ENCODE peak calls at places on chromosomes 11 and 22, in six cellular contexts. P, E, L, I, F and G are unnamed samples. For H3K27me3, the result is how much of the 10 kb centered on the place peaks cover.

GRCh38 chr22:45572444-45572843 is 69.8 kb downstream of the FBLN1 start:
- DNase-seq in P (no peak), E (no peak), L (no peak), I (no peak), F (no peak), G (no peak)

GRCh38 chr11:16605440-16605970 is 132.9 kb upstream of the C11orf58 start:
- DNase-seq in P (no peak), E (no peak), L (peak), I (no peak), F (peak), G (no peak)

GRCh38 chr22:22400099-22400498 is 108.4 kb downstream of the ZNF280B start:
- DNase-seq in P (no peak), E (no peak), L (no peak), I (no peak), F (no peak), G (no peak)

GRCh38 chr11:17263803-17264202 is 12.7 kb upstream of the NUCB2 start:
- DNase-seq in P (no peak), E (no peak), L (no peak), I (no peak), F (no peak), G (no peak)

GRCh38 chr11:122656631-122657101 is 1.1 kb downstream of the UBASH3B start:
- DNase-seq in P (peak), E (no peak), L (peak), I (peak), F (no peak), G (no peak)

GRCh38 chr22:22460060-22460459 is 48.5 kb downstream of the ZNF280B start:
- DNase-seq in P (no peak), E (no peak), L (no peak), I (no peak), F (no peak), G (no peak)

GRCh38 chr11:7796842-7797241 is at the start of gene OR5P2:
- DNase-seq in P (no peak), E (no peak), L (no peak), I (no peak), F (no peak), G (no peak)

GRCh38 chr11:78916759-78917158 is 342.1 kb upstream of the NARS2 start:
- DNase-seq in P (no peak), E (no peak), L (no peak), I (no peak), F (no peak), G (no peak)

GRCh38 chr11:126465573-126466287 is 110.2 kb downstream of the ST3GAL4 start:
- DNase-seq in P (peak), E (no peak), L (no peak), I (no peak), F (no peak), G (no peak)

GRCh38 chr11:76443254-76443935 is 1.4 kb upstream of the EMSY start:
- DNase-seq in P (no peak), E (no peak), L (no peak), I (no peak), F (peak), G (no peak)

GRCh38 chr11:4713241-4713640 is 8.7 kb downstream of the MMP26 start:
- DNase-seq in P (no peak), E (no peak), L (no peak), I (no peak), F (no peak), G (no peak)

GRCh38 chr11:123640677-123641494 is 13.5 kb downstream of the SCN3B start:
- DNase-seq in P (no peak), E (no peak), L (peak), I (peak), F (peak), G (no peak)

GRCh38 chr11:106156290-106156937 is 79.0 kb downstream of the AASDHPPT start:
- DNase-seq in P (no peak), E (no peak), L (peak), I (no peak), F (peak), G (peak)

GRCh38 chr22:39991164-39991860 is 3.4 kb upstream of the FAM83F start:
- DNase-seq in P (no peak), E (no peak), L (no peak), I (no peak), F (no peak), G (no peak)

GRCh38 chr22:39294571-39295468 is 24.6 kb downstream of the RPL3 start:
- DNase-seq in P (no peak), E (no peak), L (no peak), I (no peak), F (no peak), G (no peak)

GRCh38 chr11:113189909-113190667 is 124.3 kb upstream of the TTC12 start:
- DNase-seq in P (no peak), E (peak), L (no peak), I (no peak), F (peak), G (no peak)

GRCh38 chr11:12900496-12900895 is 108.6 kb upstream of the RASSF10 start:
- DNase-seq in P (no peak), E (no peak), L (no peak), I (no peak), F (peak), G (peak)

GRCh38 chr11:107704432-107704831 is 7.4 kb downstream of the SLN start:
- DNase-seq in P (no peak), E (no peak), L (no peak), I (no peak), F (no peak), G (peak)

DNA sequence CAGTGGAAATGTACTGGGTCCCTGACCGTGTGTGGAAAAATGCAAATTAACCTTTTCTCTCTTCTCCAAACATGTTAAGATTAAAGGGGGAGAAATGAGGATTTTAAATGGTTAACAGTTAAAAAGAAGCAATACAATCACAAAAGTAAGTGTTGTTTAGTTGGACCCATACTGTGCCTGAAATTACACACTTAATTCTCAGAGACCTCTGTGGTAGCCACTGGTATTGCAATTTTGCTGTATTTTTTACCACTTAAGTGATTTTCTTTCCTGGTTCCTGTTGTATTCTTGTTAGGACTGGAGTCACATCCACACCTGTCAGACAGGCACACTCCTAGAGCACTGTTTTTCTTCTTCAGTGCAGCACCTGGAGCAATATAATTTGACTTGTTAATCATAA is 179.6 kb upstream of the PDGFD start:
- DNase-seq in P (no peak), E (no peak), L (no peak), I (no peak), F (peak), G (no peak)
- TF ChIP-seq CTCF in P (no peak), E (no peak), L (no peak), I (no peak), F (peak), G (peak)

GRCh38 chr22:37803195-37803635 is 4.5 kb upstream of the GCAT start:
- DNase-seq in P (no peak), E (no peak), L (no peak), I (no peak), F (no peak), G (no peak)
- H3K27me3 ChIP-seq in P (under half), E (under half), L (under half), I (under half), F (under half), G (under half)

DNA sequence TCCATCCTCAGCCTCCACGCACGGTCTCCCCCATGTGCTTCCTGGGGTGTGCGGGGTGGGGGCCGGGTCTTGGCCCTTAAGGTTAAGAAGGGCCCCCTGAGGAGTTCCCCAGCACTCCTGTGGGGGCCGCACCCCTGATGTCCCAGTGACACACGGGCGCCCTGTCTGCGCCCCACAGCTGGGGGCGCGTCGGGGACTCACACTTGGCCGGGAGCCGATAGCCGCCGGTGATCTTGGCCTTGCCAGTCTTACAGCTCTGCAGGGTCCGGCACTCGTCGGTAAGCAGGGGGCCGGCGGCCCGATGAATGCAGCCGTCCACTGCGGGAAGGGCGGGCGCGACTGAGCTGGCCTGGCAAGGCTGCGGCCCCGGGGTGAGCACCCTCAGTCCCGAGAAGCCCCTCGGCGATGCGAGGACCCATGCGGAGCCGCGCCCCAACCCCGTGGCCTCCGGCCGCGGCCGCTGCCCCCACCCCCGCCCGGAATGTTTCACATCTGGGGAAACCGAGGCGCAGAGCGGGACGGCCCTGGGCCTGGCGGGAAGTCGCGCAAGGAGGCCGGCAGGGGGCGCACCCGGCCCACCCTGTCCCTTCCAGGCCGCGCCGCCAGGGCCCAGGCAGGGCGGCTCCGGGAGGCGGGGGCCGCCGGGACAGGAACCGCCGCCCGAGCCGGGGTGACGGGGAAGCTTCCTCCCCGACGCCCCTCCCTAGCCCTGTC is 13.9 kb downstream of the OTUB1 start:
- DNase-seq in P (peak), E (peak), L (peak), I (peak), F (peak), G (no peak)
- TF ChIP-seq CTCF in P (peak), E (peak), L (peak), I (peak), F (peak), G (peak)

DNA sequence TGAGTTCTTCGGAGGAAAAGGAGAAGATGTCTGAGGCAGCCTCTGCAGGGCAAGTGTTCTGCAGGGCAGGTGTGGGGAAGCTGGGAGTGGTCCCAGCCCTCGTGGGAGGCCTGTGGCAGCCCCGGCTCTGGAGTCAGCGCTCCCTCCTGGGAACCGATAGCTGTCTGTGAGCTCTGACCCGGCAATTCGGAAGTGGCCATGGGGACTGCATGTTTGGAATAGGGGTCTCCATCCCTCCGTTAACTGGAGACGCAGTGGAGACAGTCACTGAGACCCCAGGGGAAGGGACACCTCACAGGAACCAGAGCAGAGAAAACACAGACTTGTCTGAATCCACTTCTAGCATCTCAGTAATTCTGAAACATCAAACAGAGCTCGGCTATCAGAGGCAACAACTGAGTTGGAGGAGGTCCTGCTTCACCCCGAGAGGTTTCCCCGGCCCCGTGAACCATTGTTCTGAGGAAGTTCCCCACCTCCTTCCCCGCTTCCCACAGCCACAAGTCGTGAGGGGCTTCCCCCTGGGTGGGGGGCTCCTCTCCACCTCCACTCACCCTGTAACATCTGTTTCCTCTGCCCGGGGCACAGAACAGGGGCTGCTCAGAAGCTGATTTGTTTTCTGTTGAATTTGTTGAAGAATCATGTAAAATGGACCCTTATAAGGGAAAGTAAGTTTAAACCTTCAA is 99.7 kb downstream of the BRD1 start:
- DNase-seq in P (no peak), E (no peak), L (no peak), I (no peak), F (no peak), G (no peak)
- H3K27me3 ChIP-seq in P (under half), E (under half), L (under half), I (under half), F (half or more), G (under half)

GRCh38 chr22:44439356-44440223 is 58.4 kb downstream of the RTL6 start:
- DNase-seq in P (no peak), E (no peak), L (no peak), I (no peak), F (no peak), G (no peak)

GRCh38 chr22:44438481-44439131 is 59.4 kb downstream of the RTL6 start:
- DNase-seq in P (no peak), E (no peak), L (no peak), I (no peak), F (no peak), G (no peak)

GRCh38 chr22:44436656-44437492 is 61.2 kb downstream of the RTL6 start:
- DNase-seq in P (no peak), E (no peak), L (no peak), I (no peak), F (no peak), G (no peak)

GRCh38 chr22:44437493-44438015 is 60.5 kb downstream of the RTL6 start:
- DNase-seq in P (no peak), E (no peak), L (no peak), I (no peak), F (peak), G (no peak)

DNA sequence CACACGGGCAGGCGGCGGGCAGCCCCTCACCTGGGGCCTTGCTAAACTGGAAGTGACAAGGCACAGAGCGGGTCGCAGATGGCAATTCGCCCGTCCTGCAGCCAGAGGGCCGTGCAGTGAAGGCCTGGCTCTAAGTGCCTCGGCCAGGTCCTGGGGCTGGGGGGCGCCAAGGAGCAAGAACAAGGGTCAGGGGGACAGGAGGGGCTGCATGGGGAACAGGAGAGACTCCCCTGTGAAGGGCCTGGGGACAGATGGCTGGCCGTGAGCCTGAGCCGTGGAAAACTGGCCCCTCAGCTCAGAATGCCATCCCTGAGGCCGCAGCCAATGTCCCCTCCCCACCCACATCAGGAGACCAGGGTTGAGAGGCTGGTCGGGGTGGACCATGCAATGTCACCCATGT is 60.0 kb downstream of the RTL6 start:
- DNase-seq in P (no peak), E (no peak), L (no peak), I (no peak), F (no peak), G (no peak)
- TF ChIP-seq CTCF in P (no peak), E (no peak), L (no peak), I (no peak), F (no peak), G (no peak)

DNA sequence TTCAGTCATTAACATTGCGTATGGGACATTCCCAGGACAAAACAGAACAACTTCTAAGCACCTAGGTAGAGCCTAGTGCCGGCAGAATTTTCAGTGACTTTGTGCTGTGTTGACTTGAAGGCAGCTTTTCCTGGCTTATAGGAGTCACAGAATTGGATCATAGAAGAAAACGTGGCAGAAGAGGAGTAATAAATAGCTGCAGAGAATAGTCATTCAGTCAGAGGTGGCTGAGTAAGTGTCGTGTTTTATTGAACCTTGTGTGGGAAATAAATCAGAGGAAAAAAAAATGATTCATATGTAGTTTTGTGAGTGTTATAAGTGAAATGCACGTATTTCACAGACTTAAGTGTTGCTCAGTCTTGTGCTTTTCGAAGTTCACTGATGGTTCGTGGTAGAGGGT is 2.1 kb downstream of the BARX2 start:
- DNase-seq in P (no peak), E (no peak), L (no peak), I (no peak), F (no peak), G (no peak)
- H3K27me3 ChIP-seq in P (under half), E (under half), L (under half), I (half or more), F (half or more), G (under half)

DNA sequence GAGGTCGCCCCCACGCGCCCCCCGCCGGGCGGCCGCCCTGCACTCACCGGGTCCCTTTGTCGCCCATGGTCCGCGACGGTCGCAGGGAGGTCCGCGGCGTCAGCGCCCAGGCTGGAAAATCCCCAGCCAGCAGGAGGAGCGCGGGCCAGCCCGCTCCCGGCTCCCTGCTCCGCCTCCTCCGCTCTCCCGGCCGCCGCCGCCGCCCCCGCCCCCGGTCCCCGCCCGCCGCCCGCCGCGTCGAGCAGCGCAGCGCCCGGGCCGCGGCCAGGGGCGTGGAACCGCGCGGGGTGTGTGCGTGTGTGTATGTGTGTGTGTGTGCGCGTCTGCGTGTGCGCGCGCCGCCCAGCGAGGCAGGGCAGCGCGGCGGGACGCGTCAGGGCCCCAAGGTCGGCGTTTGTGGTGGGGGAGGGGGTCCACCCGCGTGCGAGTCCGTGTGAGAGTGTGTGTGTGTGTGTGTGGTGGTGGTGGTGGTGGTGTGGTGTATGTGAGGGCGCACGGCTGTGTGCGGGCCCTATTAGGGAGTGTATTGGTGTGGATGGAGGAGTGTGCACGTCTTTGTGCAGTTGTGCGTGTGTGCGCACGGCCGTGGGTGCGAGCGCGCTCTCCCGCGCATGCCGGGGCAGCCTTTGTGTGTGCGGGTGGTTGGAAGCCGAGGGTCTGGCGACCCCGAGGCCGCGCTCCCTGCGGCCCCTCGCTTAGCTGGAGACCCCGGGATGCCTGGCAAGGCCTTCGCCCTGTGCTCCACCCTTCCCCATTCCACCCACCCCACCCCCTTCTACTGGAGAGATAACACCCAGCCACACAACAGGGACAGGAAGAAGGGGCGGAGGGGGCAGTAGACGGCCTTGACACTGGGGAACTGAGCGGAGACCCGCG is at the start of gene ARRB1:
- DNase-seq in P (peak), E (no peak), L (peak), I (peak), F (peak), G (no peak)
- TF ChIP-seq CTCF in P (peak), E (no peak), L (no peak), I (no peak), F (no peak), G (no peak)

GRCh38 chr22:43337946-43338345 is 5.2 kb downstream of the SCUBE1 start:
- DNase-seq in P (no peak), E (no peak), L (no peak), I (no peak), F (no peak), G (no peak)
- H3K27me3 ChIP-seq in P (under half), E (under half), L (under half), I (under half), F (under half), G (under half)

DNA sequence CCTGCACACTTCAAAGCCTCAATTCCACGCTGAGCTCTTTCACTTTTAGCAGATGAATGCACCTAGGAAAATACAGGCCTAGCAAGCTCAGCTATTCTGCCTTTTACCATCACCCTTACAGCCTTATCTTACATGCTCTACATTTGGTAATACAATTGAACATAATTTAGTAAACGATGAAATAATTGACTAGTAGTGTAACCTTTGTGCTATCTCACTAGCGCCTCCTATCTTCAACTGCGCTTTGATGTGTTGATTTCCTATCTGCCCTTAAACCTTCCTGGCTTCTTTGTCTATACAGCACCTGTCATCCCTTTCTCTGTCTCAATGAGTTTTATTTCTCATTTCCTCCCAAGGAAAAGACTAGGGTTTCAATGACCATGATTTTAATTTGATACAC is 149.7 kb downstream of the LRRC4C start:
- DNase-seq in P (no peak), E (no peak), L (no peak), I (no peak), F (no peak), G (no peak)
- TF ChIP-seq CTCF in P (peak), E (no peak), L (no peak), I (no peak), F (no peak), G (no peak)